ENCODE peak calls at places on chromosome 17, in nine cellular contexts. D is dorsolateral prefrontal cortex; N is HL-60; O is osteoblast; V is left ventricle myocardium inferior; R is HCT116; I is CD8-positive, alpha-beta T cell; P is ascending aorta; S is ovary. M is an unnamed sample. For H3K27me3, the result is how much of the 10 kb centered on the place peaks cover.

GRCh38 chr17:58318627-58319180 is 9.9 kb downstream of the TSPOAP1 start:
- DNase-seq in D (no peak), N (no peak), O (peak), V (no peak), R (no peak), I (peak), P (no peak), S (no peak), M (no peak)

GRCh38 chr17:7263071-7263800 is 958 bp upstream of the CLDN7 start:
- DNase-seq in D (no peak), N (no peak), O (peak), V (no peak), R (peak), I (peak), P (no peak), S (no peak), M (no peak)

GRCh38 chr17:40065041-40065770 is 2.4 kb downstream of the THRA start:
- DNase-seq in D (no peak), N (no peak), O (peak), V (peak), R (no peak), I (no peak), P (no peak), S (peak), M (no peak)

GRCh38 chr17:75188614-75189013 is 5.9 kb upstream of the SUMO2 start:
- DNase-seq in D (no peak), N (no peak), O (no peak), V (no peak), R (no peak), I (no peak), P (no peak), S (no peak), M (no peak)

GRCh38 chr17:50464736-50465135 is 3.9 kb downstream of the CHAD start:
- DNase-seq in D (no peak), N (no peak), O (peak), V (no peak), R (no peak), I (no peak), P (no peak), S (no peak), M (no peak)

GRCh38 chr17:41932821-41933389 is 2.5 kb downstream of the ODAD4 start:
- DNase-seq in D (no peak), N (peak), O (no peak), V (no peak), R (no peak), I (no peak), P (no peak), S (no peak), M (no peak)

GRCh38 chr17:80799553-80800403 is 191.9 kb upstream of the CHMP6 start:
- DNase-seq in D (no peak), N (no peak), O (peak), V (no peak), R (no peak), I (no peak), P (no peak), S (no peak), M (no peak)

GRCh38 chr17:75485688-75486087 is 29.3 kb downstream of the TMEM94 start:
- DNase-seq in D (no peak), N (no peak), O (peak), V (no peak), R (no peak), I (no peak), P (no peak), S (no peak), M (no peak)

GRCh38 chr17:9648521-9649110 is 3.3 kb downstream of the USP43 start:
- DNase-seq in D (no peak), N (no peak), O (no peak), V (no peak), R (no peak), I (no peak), P (no peak), S (no peak), M (no peak)

GRCh38 chr17:75749545-75750389 is 15.2 kb downstream of the GALK1 start:
- DNase-seq in D (peak), N (peak), O (peak), V (peak), R (no peak), I (peak), P (peak), S (peak), M (no peak)

GRCh38 chr17:80998388-80999223 is 7.0 kb downstream of the CHMP6 start:
- DNase-seq in D (no peak), N (no peak), O (peak), V (no peak), R (no peak), I (no peak), P (no peak), S (no peak), M (no peak)

GRCh38 chr17:27269201-27269600 is 24.7 kb upstream of the WSB1 start:
- DNase-seq in D (no peak), N (peak), O (no peak), V (no peak), R (no peak), I (no peak), P (no peak), S (no peak), M (no peak)

GRCh38 chr17:77963441-77963840 is 4.9 kb downstream of the TNRC6C start:
- DNase-seq in D (peak), N (peak), O (peak), V (peak), R (no peak), I (peak), P (no peak), S (peak), M (peak)

GRCh38 chr17:6346387-6346786 is 88.5 kb downstream of the AIPL1 start:
- DNase-seq in D (no peak), N (no peak), O (no peak), V (no peak), R (no peak), I (no peak), P (no peak), S (no peak), M (no peak)

GRCh38 chr17:74222399-74222798 is 9.0 kb downstream of the TTYH2 start:
- DNase-seq in D (no peak), N (no peak), O (no peak), V (no peak), R (no peak), I (no peak), P (no peak), S (no peak), M (no peak)

GRCh38 chr17:30031214-30031869 is 85.3 kb upstream of the NSRP1 start:
- DNase-seq in D (no peak), N (no peak), O (no peak), V (no peak), R (no peak), I (no peak), P (no peak), S (no peak), M (no peak)

GRCh38 chr17:67810464-67810863 is 14.8 kb upstream of the BPTF start:
- DNase-seq in D (no peak), N (no peak), O (no peak), V (no peak), R (no peak), I (no peak), P (no peak), S (no peak), M (no peak)

GRCh38 chr17:65062168-65062915 is 5.8 kb upstream of the GNA13 start:
- DNase-seq in D (no peak), N (no peak), O (no peak), V (no peak), R (no peak), I (no peak), P (no peak), S (no peak), M (no peak)

GRCh38 chr17:40564883-40565744 is at the start of gene CCR7:
- DNase-seq in D (no peak), N (no peak), O (no peak), V (no peak), R (no peak), I (peak), P (no peak), S (no peak), M (no peak)

GRCh38 chr17:45372325-45372869 is 55.6 kb upstream of the MAP3K14 start:
- DNase-seq in D (no peak), N (no peak), O (no peak), V (no peak), R (no peak), I (no peak), P (no peak), S (no peak), M (no peak)

GRCh38 chr17:41555105-41555887 is 16.6 kb downstream of the KRT9 start:
- DNase-seq in D (no peak), N (no peak), O (no peak), V (no peak), R (no peak), I (no peak), P (no peak), S (no peak), M (no peak)

GRCh38 chr17:64779344-64780095 is 117.4 kb upstream of the SMURF2 start:
- DNase-seq in D (no peak), N (no peak), O (peak), V (no peak), R (no peak), I (no peak), P (no peak), S (no peak), M (no peak)

GRCh38 chr17:2067559-2067958 is 12.7 kb downstream of the HIC1 start:
- DNase-seq in D (no peak), N (no peak), O (peak), V (no peak), R (no peak), I (no peak), P (no peak), S (peak), M (no peak)

GRCh38 chr17:61011269-61011668 is 333.6 kb downstream of the BCAS3 start:
- DNase-seq in D (no peak), N (no peak), O (no peak), V (no peak), R (no peak), I (no peak), P (no peak), S (no peak), M (no peak)
- H3K4me3 ChIP-seq in D (no peak), N (no peak), O (no peak), V (no peak), R (no peak), I (no peak), P (no peak), S (no peak), M (no peak)

GRCh38 chr17:33749171-33749570 is 456.1 kb upstream of the ASIC2 start:
- DNase-seq in D (no peak), N (no peak), O (no peak), V (no peak), R (no peak), I (no peak), P (no peak), S (no peak), M (no peak)
- H3K27me3 ChIP-seq in D (under half), N (under half), O (under half), V (half or more), R (under half), I (under half), P (under half), S (under half), M (under half)

GRCh38 chr17:673200-673681 is 41.4 kb downstream of the VPS53 start:
- DNase-seq in D (no peak), N (no peak), O (no peak), V (no peak), R (no peak), I (no peak), P (no peak), S (no peak), M (peak)
- H3K27ac ChIP-seq in D (no peak), N (no peak), O (no peak), V (no peak), R (no peak), I (no peak), P (no peak), S (no peak), M (peak)

GRCh38 chr17:44348988-44349364 is 3.9 kb downstream of the GRN start:
- DNase-seq in D (no peak), N (no peak), O (no peak), V (no peak), R (no peak), I (no peak), P (no peak), S (no peak), M (no peak)
- H3K4me3 ChIP-seq in D (no peak), N (no peak), O (no peak), V (no peak), R (no peak), I (no peak), P (no peak), S (no peak), M (no peak)